ENCODE peak calls at places on chromosomes 4 and X, in nine cellular contexts. One of them, this sample, is unnamed.

GRCh38 chrX:108945883-108946523 is 209.6 kb upstream of the IRS4 start:
- DNase-seq in heart left ventricle: no peak
- DNase-seq in lower lobe of right lung: no peak
- DNase-seq in hepatocyte: no peak
- DNase-seq in heart right ventricle: no peak
- DNase-seq in neural progenitor cell: no peak
- DNase-seq in neuronal stem cell: no peak
- DNase-seq in IMR-90: no peak
- DNase-seq in A549: no peak
- DNase-seq in this sample: no peak

GRCh38 chrX:54564942-54565341 is 34.9 kb downstream of the GNL3L start:
- DNase-seq in heart right ventricle: no peak
- DNase-seq in A549: no peak
- DNase-seq in neuronal stem cell: no peak
- DNase-seq in IMR-90: peak; percentile 24
- DNase-seq in neural progenitor cell: no peak
- DNase-seq in hepatocyte: no peak
- DNase-seq in lower lobe of right lung: no peak
- DNase-seq in heart left ventricle: no peak
- DNase-seq in this sample: no peak

GRCh38 chrX:152845618-152846240 is 14.9 kb downstream of the NSDHL start:
- DNase-seq in hepatocyte: no peak
- DNase-seq in neural progenitor cell: no peak
- DNase-seq in lower lobe of right lung: no peak
- DNase-seq in heart right ventricle: no peak
- DNase-seq in IMR-90: no peak
- DNase-seq in neuronal stem cell: no peak
- DNase-seq in heart left ventricle: no peak
- DNase-seq in A549: no peak
- DNase-seq in this sample: no peak

GRCh38 chrX:102599950-102600579 is 750 bp downstream of the ARMCX5 start:
- DNase-seq in A549: no peak
- DNase-seq in hepatocyte: peak; percentile 12
- DNase-seq in heart left ventricle: no peak
- DNase-seq in heart right ventricle: no peak
- DNase-seq in neuronal stem cell: no peak
- DNase-seq in neural progenitor cell: no peak
- DNase-seq in lower lobe of right lung: no peak
- DNase-seq in IMR-90: peak; percentile 42
- DNase-seq in this sample: no peak

GRCh38 chr4:181364504-181364903 is 878.7 kb upstream of the TENM3 start:
- DNase-seq in IMR-90: peak; percentile 3
- DNase-seq in neural progenitor cell: no peak
- DNase-seq in neuronal stem cell: no peak
- DNase-seq in A549: no peak
- DNase-seq in lower lobe of right lung: no peak
- DNase-seq in heart left ventricle: no peak
- DNase-seq in heart right ventricle: no peak
- DNase-seq in hepatocyte: no peak
- DNase-seq in this sample: no peak

GRCh38 chr4:175997291-175997690 is 68.3 kb upstream of the WDR17 start:
- DNase-seq in IMR-90: no peak
- DNase-seq in A549: no peak
- DNase-seq in heart right ventricle: no peak
- DNase-seq in neural progenitor cell: no peak
- DNase-seq in lower lobe of right lung: no peak
- DNase-seq in neuronal stem cell: no peak
- DNase-seq in heart left ventricle: no peak
- DNase-seq in hepatocyte: no peak
- DNase-seq in this sample: no peak

GRCh38 chr4:186688150-186688943 is 35.3 kb downstream of the FAT1 start:
- DNase-seq in neural progenitor cell: peak; percentile 65
- DNase-seq in heart right ventricle: no peak
- DNase-seq in IMR-90: no peak
- DNase-seq in hepatocyte: no peak
- DNase-seq in neuronal stem cell: no peak
- DNase-seq in A549: no peak
- DNase-seq in heart left ventricle: no peak
- DNase-seq in lower lobe of right lung: no peak
- DNase-seq in this sample: no peak

GRCh38 chrX:103356897-103357296 is 591 bp downstream of the TCEAL9 start:
- DNase-seq in IMR-90: no peak
- DNase-seq in A549: no peak
- DNase-seq in hepatocyte: peak; percentile 43
- DNase-seq in neuronal stem cell: no peak
- DNase-seq in neural progenitor cell: peak; percentile 31
- DNase-seq in heart left ventricle: peak; percentile 39
- DNase-seq in lower lobe of right lung: no peak
- DNase-seq in heart right ventricle: peak; percentile 18
- DNase-seq in this sample: no peak

GRCh38 chr4:142566780-142567179 is 279.3 kb downstream of the INPP4B start:
- DNase-seq in lower lobe of right lung: no peak
- DNase-seq in heart left ventricle: no peak
- DNase-seq in neuronal stem cell: no peak
- DNase-seq in IMR-90: no peak
- DNase-seq in heart right ventricle: no peak
- DNase-seq in neural progenitor cell: no peak
- DNase-seq in A549: no peak
- DNase-seq in hepatocyte: no peak
- DNase-seq in this sample: no peak

GRCh38 chr4:142567620-142568451 is 278.3 kb downstream of the INPP4B start:
- DNase-seq in IMR-90: peak; percentile 47
- DNase-seq in lower lobe of right lung: no peak
- DNase-seq in A549: no peak
- DNase-seq in neuronal stem cell: peak; percentile 11
- DNase-seq in heart right ventricle: no peak
- DNase-seq in neural progenitor cell: peak; percentile 41
- DNase-seq in hepatocyte: peak; percentile 60
- DNase-seq in heart left ventricle: no peak
- DNase-seq in this sample: no peak

GRCh38 chr4:142565771-142566170 is 280.3 kb downstream of the INPP4B start:
- DNase-seq in heart left ventricle: no peak
- DNase-seq in heart right ventricle: no peak
- DNase-seq in neural progenitor cell: no peak
- DNase-seq in lower lobe of right lung: no peak
- DNase-seq in IMR-90: no peak
- DNase-seq in A549: no peak
- DNase-seq in hepatocyte: no peak
- DNase-seq in neuronal stem cell: no peak
- DNase-seq in this sample: no peak

GRCh38 chr4:142566243-142566642 is 279.9 kb downstream of the INPP4B start:
- DNase-seq in IMR-90: no peak
- DNase-seq in heart left ventricle: no peak
- DNase-seq in hepatocyte: no peak
- DNase-seq in neuronal stem cell: no peak
- DNase-seq in lower lobe of right lung: no peak
- DNase-seq in heart right ventricle: no peak
- DNase-seq in neural progenitor cell: no peak
- DNase-seq in A549: no peak
- DNase-seq in this sample: no peak

DNA sequence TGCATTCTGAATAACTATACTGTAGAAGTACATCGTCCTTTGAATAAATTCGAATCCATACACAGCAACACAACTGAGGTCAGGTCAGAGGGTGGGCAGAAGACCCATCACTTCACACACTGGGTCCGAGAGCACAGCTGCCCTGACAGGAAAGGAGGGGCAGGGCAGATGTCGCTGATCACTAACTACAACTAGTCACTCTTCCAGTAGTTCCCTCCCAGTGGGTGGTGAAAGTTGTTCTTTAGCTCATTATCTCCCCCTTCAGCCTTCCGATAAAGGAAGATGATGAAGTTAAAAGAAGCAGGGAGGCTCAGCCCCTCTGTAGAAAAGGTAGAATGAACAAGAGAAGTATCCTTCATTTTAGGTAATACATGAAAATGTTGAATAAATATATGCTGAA is 278.9 kb downstream of the INPP4B start:
- DNase-seq in A549: peak; percentile 4
- DNase-seq in hepatocyte: peak; percentile 40
- DNase-seq in lower lobe of right lung: no peak
- DNase-seq in neural progenitor cell: peak; percentile 88
- DNase-seq in neuronal stem cell: peak; percentile 53
- DNase-seq in heart right ventricle: no peak
- DNase-seq in heart left ventricle: no peak
- DNase-seq in IMR-90: no peak
- DNase-seq in this sample: no peak
- H3K4me1 ChIP-seq in A549: peaks cover 24% of the 10 kb centered on the region
- H3K4me1 ChIP-seq in hepatocyte: no peaks in the 10 kb centered on the region
- H3K4me1 ChIP-seq in lower lobe of right lung: peaks cover 11% of the 10 kb centered on the region
- H3K4me1 ChIP-seq in neural progenitor cell: peaks cover 20% of the 10 kb centered on the region
- H3K4me1 ChIP-seq in neuronal stem cell: peaks cover 4% of the 10 kb centered on the region
- H3K4me1 ChIP-seq in heart right ventricle: no peaks in the 10 kb centered on the region
- H3K4me1 ChIP-seq in heart left ventricle: peaks cover 12% of the 10 kb centered on the region
- H3K4me1 ChIP-seq in IMR-90: peaks cover 1% of the 10 kb centered on the region
- H3K4me1 ChIP-seq in this sample: no peaks in the 10 kb centered on the region

GRCh38 chrX:140510306-140510676 is 5.4 kb upstream of the SOX3 start:
- DNase-seq in lower lobe of right lung: no peak
- DNase-seq in hepatocyte: no peak
- DNase-seq in IMR-90: no peak
- DNase-seq in neuronal stem cell: no peak
- DNase-seq in heart right ventricle: no peak
- DNase-seq in neural progenitor cell: peak; percentile 4
- DNase-seq in A549: no peak
- DNase-seq in heart left ventricle: no peak
- DNase-seq in this sample: no peak

GRCh38 chrX:140508958-140509357 is 4.1 kb upstream of the SOX3 start:
- DNase-seq in IMR-90: no peak
- DNase-seq in neural progenitor cell: peak; percentile 36
- DNase-seq in neuronal stem cell: no peak
- DNase-seq in heart left ventricle: no peak
- DNase-seq in heart right ventricle: no peak
- DNase-seq in hepatocyte: no peak
- DNase-seq in lower lobe of right lung: no peak
- DNase-seq in A549: no peak
- DNase-seq in this sample: no peak

GRCh38 chrX:140510895-140511295 is 6.0 kb upstream of the SOX3 start:
- DNase-seq in heart right ventricle: no peak
- DNase-seq in lower lobe of right lung: no peak
- DNase-seq in hepatocyte: no peak
- DNase-seq in A549: no peak
- DNase-seq in neuronal stem cell: no peak
- DNase-seq in neural progenitor cell: peak; percentile 58
- DNase-seq in IMR-90: no peak
- DNase-seq in heart left ventricle: no peak
- DNase-seq in this sample: no peak

GRCh38 chrX:140507982-140508305 is 3.1 kb upstream of the SOX3 start:
- DNase-seq in A549: no peak
- DNase-seq in neural progenitor cell: peak; percentile 92
- DNase-seq in heart right ventricle: no peak
- DNase-seq in neuronal stem cell: peak; percentile 75
- DNase-seq in heart left ventricle: no peak
- DNase-seq in lower lobe of right lung: peak; percentile 69
- DNase-seq in hepatocyte: peak; percentile 30
- DNase-seq in IMR-90: no peak
- DNase-seq in this sample: no peak

DNA sequence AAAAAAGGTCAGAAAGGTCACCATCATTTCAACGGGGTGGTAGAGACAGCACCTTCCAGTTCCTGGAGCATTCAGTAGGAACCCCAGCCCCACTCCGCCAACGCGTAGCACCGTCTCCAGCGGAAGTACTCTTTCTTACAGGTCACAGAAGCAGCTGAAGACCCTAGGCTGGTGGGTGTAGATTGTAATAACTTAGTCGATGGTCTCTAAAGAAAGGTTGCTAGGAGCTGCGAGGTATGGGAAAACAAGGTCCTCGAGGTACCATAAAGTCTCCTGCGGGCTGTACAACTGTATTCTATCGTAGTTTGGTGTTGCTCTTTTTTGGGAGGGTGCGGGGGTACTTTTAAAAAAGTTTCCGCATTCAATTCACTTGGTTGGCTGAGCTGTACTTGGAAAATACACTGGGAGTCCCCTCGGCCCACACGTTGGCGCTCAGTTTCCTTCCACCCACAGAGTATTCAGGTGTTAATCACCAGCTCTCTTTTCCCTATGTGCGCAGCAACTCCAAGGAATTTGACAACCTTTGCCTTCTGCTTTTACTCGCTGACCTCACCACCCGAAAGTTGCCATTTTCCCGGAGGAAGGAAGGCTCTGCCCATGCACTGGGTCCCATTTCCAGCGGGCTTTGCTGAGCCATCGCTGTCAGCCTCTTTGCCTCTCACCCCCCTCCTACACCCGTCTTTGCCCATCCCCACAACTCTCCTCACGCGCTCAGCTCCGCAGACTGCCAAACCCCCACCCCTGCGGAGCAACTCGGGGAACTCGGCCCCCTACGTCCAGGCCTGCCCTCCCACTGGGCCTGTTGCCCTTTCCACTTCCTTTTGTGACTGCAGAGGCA is 4.8 kb upstream of the SOX3 start:
- DNase-seq in hepatocyte: no peak
- DNase-seq in heart right ventricle: no peak
- DNase-seq in neural progenitor cell: peak; percentile 24
- DNase-seq in heart left ventricle: no peak
- DNase-seq in A549: no peak
- DNase-seq in IMR-90: no peak
- DNase-seq in neuronal stem cell: no peak
- DNase-seq in lower lobe of right lung: no peak
- DNase-seq in this sample: no peak
- H3K4me3 ChIP-seq in hepatocyte: no peak overlapping the region
- H3K4me3 ChIP-seq in heart right ventricle: no peak overlapping the region
- H3K4me3 ChIP-seq in neural progenitor cell: no peak overlapping the region
- H3K4me3 ChIP-seq in heart left ventricle: no peak overlapping the region
- H3K4me3 ChIP-seq in A549: no peak overlapping the region
- H3K4me3 ChIP-seq in IMR-90: no peak overlapping the region
- H3K4me3 ChIP-seq in neuronal stem cell: no peak overlapping the region
- H3K4me3 ChIP-seq in lower lobe of right lung: no peak overlapping the region
- H3K4me3 ChIP-seq in this sample: no peak overlapping the region

DNA sequence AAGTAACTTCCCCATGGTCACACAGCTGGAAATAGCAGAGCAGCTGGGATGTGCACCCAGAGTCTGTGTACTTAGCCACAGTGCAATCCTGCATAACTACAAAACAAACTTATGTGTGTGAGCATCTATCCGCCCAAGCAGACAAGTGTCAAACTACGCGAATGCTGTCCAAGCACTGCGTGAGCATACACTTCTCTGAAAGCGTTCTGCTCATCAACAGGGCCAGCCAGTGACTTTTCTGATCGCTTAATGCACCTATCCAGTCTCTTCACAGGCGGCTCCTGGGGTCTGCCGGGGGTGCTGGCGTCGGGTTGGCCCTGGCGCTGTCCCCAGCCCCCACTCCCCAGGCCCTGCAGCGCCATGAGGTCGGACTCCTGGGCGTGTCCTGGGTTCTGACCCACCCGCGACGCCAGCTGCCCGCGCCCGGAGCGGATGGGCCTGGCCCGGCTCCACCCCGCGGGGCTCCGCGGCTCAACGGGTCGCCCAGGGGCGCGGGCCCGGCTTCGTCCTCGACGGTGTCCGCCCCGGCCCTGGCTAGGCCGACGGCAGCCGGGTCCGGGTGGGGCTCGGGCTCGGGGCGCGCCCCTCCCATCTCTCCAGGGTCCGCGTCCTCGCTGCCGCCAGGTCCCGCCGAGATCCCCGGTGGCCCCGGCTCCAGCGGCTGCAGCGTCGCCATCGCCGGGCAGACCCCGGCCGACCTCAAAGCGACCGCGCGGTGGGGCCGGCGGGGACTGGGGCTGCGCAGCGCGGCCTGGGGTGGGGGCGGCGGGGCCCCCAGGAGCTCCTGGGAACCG is 1.3 kb upstream of the ZNF141 start:
- DNase-seq in IMR-90: no peak
- DNase-seq in heart right ventricle: peak; percentile 35
- DNase-seq in lower lobe of right lung: peak; percentile 52
- DNase-seq in neuronal stem cell: peak; percentile 15
- DNase-seq in neural progenitor cell: peak; percentile 21
- DNase-seq in heart left ventricle: peak; percentile 53
- DNase-seq in hepatocyte: peak; percentile 38
- DNase-seq in A549: no peak
- DNase-seq in this sample: no peak
- H3K4me1 ChIP-seq in IMR-90: no peaks in the 10 kb centered on the region
- H3K4me1 ChIP-seq in heart right ventricle: peaks cover 16% of the 10 kb centered on the region
- H3K4me1 ChIP-seq in lower lobe of right lung: peaks cover 17% of the 10 kb centered on the region
- H3K4me1 ChIP-seq in neuronal stem cell: no peaks in the 10 kb centered on the region
- H3K4me1 ChIP-seq in neural progenitor cell: no peaks in the 10 kb centered on the region
- H3K4me1 ChIP-seq in heart left ventricle: peaks cover 28% of the 10 kb centered on the region
- H3K4me1 ChIP-seq in hepatocyte: peaks cover 5% of the 10 kb centered on the region
- H3K4me1 ChIP-seq in A549: no peaks in the 10 kb centered on the region
- H3K4me1 ChIP-seq in this sample: peaks cover 9% of the 10 kb centered on the region

GRCh38 chr4:147899512-147899911 is 167.6 kb downstream of the ARHGAP10 start:
- DNase-seq in heart right ventricle: no peak
- DNase-seq in lower lobe of right lung: no peak
- DNase-seq in heart left ventricle: no peak
- DNase-seq in IMR-90: peak; percentile 59
- DNase-seq in neural progenitor cell: no peak
- DNase-seq in neuronal stem cell: no peak
- DNase-seq in hepatocyte: no peak
- DNase-seq in A549: no peak
- DNase-seq in this sample: no peak
- H3K4me3 ChIP-seq in heart right ventricle: no peak overlapping the region
- H3K4me3 ChIP-seq in lower lobe of right lung: no peak overlapping the region
- H3K4me3 ChIP-seq in heart left ventricle: no peak overlapping the region
- H3K4me3 ChIP-seq in IMR-90: no peak overlapping the region
- H3K4me3 ChIP-seq in neural progenitor cell: no peak overlapping the region
- H3K4me3 ChIP-seq in neuronal stem cell: no peak overlapping the region
- H3K4me3 ChIP-seq in hepatocyte: no peak overlapping the region
- H3K4me3 ChIP-seq in A549: no peak overlapping the region
- H3K4me3 ChIP-seq in this sample: no peak overlapping the region